ENCODE peak calls at places on chromosome 3, in five cellular contexts. G, O, T, F and X are unnamed samples.

GRCh38 chr3:81463761-81464160 is 297.7 kb downstream of the GBE1 start:
- DNase-seq in O (no peak), T (no peak), F (no peak), G (no peak), X (no peak)

GRCh38 chr3:9204253-9205005 is 45.0 kb downstream of the SRGAP3 start:
- DNase-seq in G (no peak), F (no peak), T (no peak), O (peak), X (no peak)

GRCh38 chr3:152302521-152303021 is 33.8 kb downstream of the MBNL1 start:
- DNase-seq in F (peak), O (no peak), G (no peak), T (no peak), X (no peak)

GRCh38 chr3:13148126-13148525 is 74.9 kb upstream of the IQSEC1 start:
- DNase-seq in F (no peak), O (no peak), T (no peak), G (no peak), X (no peak)

GRCh38 chr3:164450276-164450905 is 627.9 kb downstream of the SI start:
- DNase-seq in F (no peak), T (no peak), G (no peak), O (no peak), X (no peak)

GRCh38 chr3:191499307-191500125 is 38.6 kb downstream of the PYDC2 start:
- DNase-seq in O (peak), G (peak), T (peak), F (peak), X (peak)

GRCh38 chr3:143794793-143795462 is 53.3 kb downstream of the SLC9A9 start:
- DNase-seq in G (no peak), F (no peak), O (no peak), T (no peak), X (no peak)

GRCh38 chr3:32140943-32141342 is 34.5 kb downstream of the GPD1L start:
- DNase-seq in T (no peak), G (no peak), F (no peak), O (no peak), X (no peak)

GRCh38 chr3:147008886-147009285 is 397.5 kb downstream of the ZIC4 start:
- DNase-seq in G (no peak), F (no peak), O (no peak), T (no peak), X (no peak)

GRCh38 chr3:162370136-162370535 is 873.5 kb downstream of the OTOL1 start:
- DNase-seq in F (no peak), T (no peak), G (no peak), O (peak), X (no peak)

GRCh38 chr3:172751188-172751571 is 654 bp downstream of the ECT2 start:
- DNase-seq in G (no peak), O (no peak), F (no peak), T (no peak), X (peak)

GRCh38 chr3:62805578-62805977 is 69.6 kb downstream of the CADPS start:
- DNase-seq in O (no peak), G (no peak), F (no peak), T (no peak), X (no peak)

GRCh38 chr3:62798000-62798399 is 77.2 kb downstream of the CADPS start:
- DNase-seq in G (no peak), F (no peak), T (no peak), O (no peak), X (no peak)

DNA sequence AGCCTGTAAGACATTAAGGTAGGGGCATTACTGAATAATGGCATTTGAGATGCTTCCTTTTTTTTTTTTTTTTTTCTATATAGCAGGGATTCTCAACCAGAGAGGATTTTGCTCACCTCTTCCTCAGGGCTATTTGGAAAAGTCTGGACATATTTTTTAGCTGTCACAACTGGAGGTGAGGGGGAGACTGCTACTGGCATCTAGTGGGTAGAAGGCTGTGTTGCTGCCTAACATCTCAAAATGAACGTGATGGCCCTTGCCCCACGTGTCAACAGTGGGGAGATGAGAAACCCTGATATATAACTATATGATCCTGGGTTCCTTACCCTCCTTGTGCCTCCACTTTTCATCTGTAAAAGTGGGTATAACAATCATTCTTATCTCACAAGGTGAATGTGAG is 71.9 kb downstream of the CADPS start:
- DNase-seq in T (no peak), F (no peak), G (no peak), O (no peak), X (no peak)
- TF ChIP-seq CTCF in T (peak), F (no peak), G (no peak), O (peak), X (no peak)

DNA sequence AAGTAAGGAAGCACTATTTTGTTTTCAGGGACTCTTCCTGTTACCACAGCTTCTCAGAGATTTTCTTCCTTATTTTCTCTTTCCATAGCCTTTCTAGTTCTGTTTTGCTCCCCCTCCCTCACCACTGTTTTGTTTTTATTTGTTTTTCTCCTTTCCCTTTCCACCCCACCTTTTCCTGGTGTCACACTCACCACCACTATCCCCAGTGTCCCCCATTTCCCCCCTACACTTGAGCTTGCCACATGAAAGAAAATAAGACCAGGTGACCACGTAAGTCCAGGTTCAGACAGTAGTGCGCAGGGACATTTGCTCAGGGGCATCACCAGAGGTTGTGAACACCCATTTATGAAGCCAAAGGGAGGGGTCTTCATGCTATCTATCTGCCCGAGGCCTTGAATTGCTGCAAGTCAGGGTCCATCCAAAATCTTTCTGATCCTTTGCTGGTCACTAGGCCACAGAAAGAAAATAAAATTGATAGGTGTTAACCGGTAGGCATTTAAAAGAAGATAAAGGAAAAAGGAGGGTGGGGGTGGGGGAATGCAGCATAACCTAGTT is 1.4 kb upstream of the RFTN1 start:
- DNase-seq in O (no peak), G (no peak), F (no peak), T (no peak), X (no peak)
- TF ChIP-seq POLR2AphosphoS5 in O (no peak), G (no peak), F (no peak), T (no peak), X (no peak)

GRCh38 chr3:16723994-16724393 is 118.8 kb upstream of the DAZL start:
- DNase-seq in T (no peak), F (no peak), G (no peak), O (peak), X (no peak)
- TF ChIP-seq CTCF in T (peak), F (no peak), G (no peak), O (peak), X (no peak)

DNA sequence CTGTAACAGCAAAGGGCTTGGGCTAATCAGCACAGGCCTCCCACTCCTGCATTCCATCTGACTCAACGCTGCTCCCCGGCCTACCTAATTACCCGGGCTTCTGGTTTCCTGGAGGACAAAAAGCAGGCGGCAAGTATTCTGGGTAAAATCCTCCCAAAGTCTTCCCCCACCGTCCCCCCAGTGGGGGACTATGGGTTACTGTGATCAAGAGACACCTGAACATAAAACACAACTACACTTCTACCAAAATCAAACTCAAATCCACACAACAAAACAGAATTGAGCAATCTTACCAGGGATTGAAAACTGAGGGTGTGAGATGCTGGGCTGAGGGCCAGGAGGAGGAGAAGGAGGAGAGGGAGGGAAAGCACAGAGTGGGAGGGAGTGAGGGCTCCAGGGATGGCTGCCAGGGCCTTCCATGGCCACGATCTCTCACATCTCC is 8.9 kb upstream of the NCKIPSD start:
- DNase-seq in T (no peak), O (no peak), G (peak), F (peak), X (peak)
- TF ChIP-seq POLR2AphosphoS5 in T (no peak), O (no peak), G (peak), F (peak), X (peak)

GRCh38 chr3:15679306-15679705 is 77.8 kb downstream of the BTD start:
- DNase-seq in G (no peak), F (no peak), T (no peak), O (no peak), X (no peak)

GRCh38 chr3:15685927-15686326 is 84.4 kb downstream of the BTD start:
- DNase-seq in G (no peak), O (no peak), F (no peak), T (no peak), X (peak)

GRCh38 chr3:15683253-15683652 is 81.7 kb downstream of the BTD start:
- DNase-seq in F (no peak), O (no peak), T (no peak), G (no peak), X (no peak)

GRCh38 chr3:15681668-15682067 is 80.1 kb downstream of the BTD start:
- DNase-seq in T (no peak), O (no peak), F (no peak), G (no peak), X (no peak)

GRCh38 chr3:15682766-15683165 is 81.2 kb downstream of the BTD start:
- DNase-seq in O (no peak), T (no peak), F (no peak), G (no peak), X (no peak)
- TF ChIP-seq CTCF in O (no peak), T (no peak), F (no peak), G (no peak), X (no peak)

GRCh38 chr3:124592658-124593441 is 137.4 kb upstream of the UMPS start:
- DNase-seq in F (peak), O (peak), T (peak), G (peak), X (peak)
- TF ChIP-seq POLR2AphosphoS5 in F (peak), O (no peak), T (no peak), G (peak), X (peak)